ENCODE peak calls at places on chromosomes 11 and 22, in seven cellular contexts. One of them, this sample, is unnamed.

GRCh38 chr22:48919187-48919590 is 908.5 kb downstream of the BRD1 start:
- DNase-seq in cardiac fibroblast: no peak
- DNase-seq in BE2C: no peak
- DNase-seq in HFFc6: no peak
- DNase-seq in GM10248: no peak
- DNase-seq in dorsolateral prefrontal cortex: no peak
- DNase-seq in omental fat pad: no peak
- DNase-seq in this sample: no peak

GRCh38 chr22:47115921-47116320 is 353.5 kb downstream of the TBC1D22A start:
- DNase-seq in cardiac fibroblast: no peak
- DNase-seq in omental fat pad: no peak
- DNase-seq in BE2C: no peak
- DNase-seq in GM10248: no peak
- DNase-seq in dorsolateral prefrontal cortex: peak; percentile 39
- DNase-seq in HFFc6: no peak
- DNase-seq in this sample: no peak

GRCh38 chr22:49263101-49263500 is 564.6 kb downstream of the BRD1 start:
- DNase-seq in HFFc6: no peak
- DNase-seq in dorsolateral prefrontal cortex: no peak
- DNase-seq in omental fat pad: no peak
- DNase-seq in GM10248: no peak
- DNase-seq in BE2C: no peak
- DNase-seq in cardiac fibroblast: no peak
- DNase-seq in this sample: no peak

GRCh38 chr11:128210148-128210940 is 377.0 kb downstream of the ETS1 start:
- DNase-seq in HFFc6: peak; percentile 91
- DNase-seq in GM10248: no peak
- DNase-seq in cardiac fibroblast: peak; percentile 100
- DNase-seq in omental fat pad: no peak
- DNase-seq in dorsolateral prefrontal cortex: no peak
- DNase-seq in BE2C: no peak
- DNase-seq in this sample: no peak

GRCh38 chr11:898160-898517 is 12.5 kb downstream of the CHID1 start:
- DNase-seq in dorsolateral prefrontal cortex: no peak
- DNase-seq in omental fat pad: no peak
- DNase-seq in HFFc6: no peak
- DNase-seq in cardiac fibroblast: peak; percentile 13
- DNase-seq in GM10248: no peak
- DNase-seq in BE2C: peak; percentile 23
- DNase-seq in this sample: no peak

GRCh38 chr22:25774575-25775026 is 32.6 kb downstream of the MYO18B start:
- DNase-seq in cardiac fibroblast: no peak
- DNase-seq in dorsolateral prefrontal cortex: no peak
- DNase-seq in GM10248: peak; percentile 50
- DNase-seq in omental fat pad: no peak
- DNase-seq in BE2C: peak; percentile 81
- DNase-seq in HFFc6: no peak
- DNase-seq in this sample: no peak

GRCh38 chr11:103537904-103538502 is 428.8 kb downstream of the DYNC2H1 start:
- DNase-seq in HFFc6: peak; percentile 54
- DNase-seq in cardiac fibroblast: peak; percentile 76
- DNase-seq in dorsolateral prefrontal cortex: no peak
- DNase-seq in GM10248: no peak
- DNase-seq in BE2C: peak; percentile 55
- DNase-seq in omental fat pad: no peak
- DNase-seq in this sample: no peak

GRCh38 chr22:46625113-46625842 is 5.1 kb downstream of the GRAMD4 start:
- DNase-seq in omental fat pad: no peak
- DNase-seq in dorsolateral prefrontal cortex: no peak
- DNase-seq in GM10248: no peak
- DNase-seq in BE2C: no peak
- DNase-seq in HFFc6: no peak
- DNase-seq in cardiac fibroblast: no peak
- DNase-seq in this sample: no peak

GRCh38 chr11:17735823-17736772 is 1.5 kb downstream of the KCNC1 start:
- DNase-seq in omental fat pad: no peak
- DNase-seq in BE2C: peak; percentile 43
- DNase-seq in dorsolateral prefrontal cortex: peak; percentile 48
- DNase-seq in HFFc6: no peak
- DNase-seq in GM10248: no peak
- DNase-seq in cardiac fibroblast: no peak
- DNase-seq in this sample: no peak

GRCh38 chr22:45036154-45036553 is 26.3 kb upstream of the PHF21B start:
- DNase-seq in dorsolateral prefrontal cortex: peak; percentile 47
- DNase-seq in GM10248: no peak
- DNase-seq in cardiac fibroblast: no peak
- DNase-seq in HFFc6: no peak
- DNase-seq in BE2C: peak; percentile 13
- DNase-seq in omental fat pad: no peak
- DNase-seq in this sample: no peak

GRCh38 chr11:27977031-27977430 is 130.9 kb downstream of the KIF18A start:
- DNase-seq in omental fat pad: no peak
- DNase-seq in BE2C: no peak
- DNase-seq in HFFc6: no peak
- DNase-seq in dorsolateral prefrontal cortex: no peak
- DNase-seq in GM10248: no peak
- DNase-seq in cardiac fibroblast: peak; percentile 60
- DNase-seq in this sample: no peak

GRCh38 chr11:108524422-108524821 is 26.2 kb upstream of the POGLUT3 start:
- DNase-seq in omental fat pad: no peak
- DNase-seq in GM10248: no peak
- DNase-seq in dorsolateral prefrontal cortex: no peak
- DNase-seq in HFFc6: no peak
- DNase-seq in cardiac fibroblast: no peak
- DNase-seq in BE2C: no peak
- DNase-seq in this sample: no peak

GRCh38 chr11:69295995-69296889 is 2.3 kb downstream of the MYEOV start:
- DNase-seq in omental fat pad: peak; percentile 37
- DNase-seq in dorsolateral prefrontal cortex: peak; percentile 40
- DNase-seq in GM10248: no peak
- DNase-seq in BE2C: no peak
- DNase-seq in cardiac fibroblast: peak; percentile 97
- DNase-seq in HFFc6: peak; percentile 35
- DNase-seq in this sample: no peak

GRCh38 chr11:64070301-64070656 is 34.5 kb downstream of the FLRT1 start:
- DNase-seq in dorsolateral prefrontal cortex: no peak
- DNase-seq in HFFc6: no peak
- DNase-seq in cardiac fibroblast: no peak
- DNase-seq in omental fat pad: no peak
- DNase-seq in GM10248: no peak
- DNase-seq in BE2C: no peak
- DNase-seq in this sample: no peak

GRCh38 chr22:46763051-46763705 is 728 bp downstream of the TBC1D22A start:
- DNase-seq in omental fat pad: no peak
- DNase-seq in BE2C: no peak
- DNase-seq in HFFc6: no peak
- DNase-seq in dorsolateral prefrontal cortex: no peak
- DNase-seq in cardiac fibroblast: peak; percentile 23
- DNase-seq in GM10248: peak; percentile 85
- DNase-seq in this sample: peak; percentile 62

GRCh38 chr11:63872833-63873201 is 33.9 kb downstream of the MARK2 start:
- DNase-seq in GM10248: no peak
- DNase-seq in omental fat pad: no peak
- DNase-seq in BE2C: no peak
- DNase-seq in cardiac fibroblast: no peak
- DNase-seq in dorsolateral prefrontal cortex: no peak
- DNase-seq in HFFc6: no peak
- DNase-seq in this sample: no peak

GRCh38 chr22:45948081-45948648 is 28.8 kb downstream of the WNT7B start:
- DNase-seq in cardiac fibroblast: no peak
- DNase-seq in BE2C: peak; percentile 48
- DNase-seq in omental fat pad: no peak
- DNase-seq in HFFc6: no peak
- DNase-seq in dorsolateral prefrontal cortex: no peak
- DNase-seq in GM10248: no peak
- DNase-seq in this sample: peak; percentile 52

GRCh38 chr11:83192846-83193245 is 666 bp upstream of the ANKRD42 start:
- DNase-seq in BE2C: no peak
- DNase-seq in GM10248: no peak
- DNase-seq in cardiac fibroblast: peak; percentile 28
- DNase-seq in omental fat pad: no peak
- DNase-seq in dorsolateral prefrontal cortex: no peak
- DNase-seq in HFFc6: no peak
- DNase-seq in this sample: no peak

GRCh38 chr11:59206635-59207034 is 6.1 kb downstream of the MPEG1 start:
- DNase-seq in GM10248: no peak
- DNase-seq in dorsolateral prefrontal cortex: no peak
- DNase-seq in BE2C: peak; percentile 31
- DNase-seq in HFFc6: peak; percentile 37
- DNase-seq in cardiac fibroblast: peak; percentile 51
- DNase-seq in omental fat pad: no peak
- DNase-seq in this sample: no peak

GRCh38 chr22:45887202-45888131 is 89.5 kb downstream of the WNT7B start:
- DNase-seq in omental fat pad: no peak
- DNase-seq in HFFc6: no peak
- DNase-seq in GM10248: no peak
- DNase-seq in BE2C: peak; percentile 25
- DNase-seq in cardiac fibroblast: no peak
- DNase-seq in dorsolateral prefrontal cortex: peak; percentile 30
- DNase-seq in this sample: no peak

GRCh38 chr11:87114093-87114492 is 76.4 kb downstream of the TMEM135 start:
- DNase-seq in omental fat pad: no peak
- DNase-seq in dorsolateral prefrontal cortex: no peak
- DNase-seq in cardiac fibroblast: no peak
- DNase-seq in BE2C: no peak
- DNase-seq in GM10248: no peak
- DNase-seq in HFFc6: no peak
- DNase-seq in this sample: no peak

GRCh38 chr11:94740083-94740974 is 27.8 kb upstream of the AMOTL1 start:
- DNase-seq in BE2C: peak; percentile 79
- DNase-seq in GM10248: peak; percentile 28
- DNase-seq in cardiac fibroblast: peak; percentile 25
- DNase-seq in HFFc6: no peak
- DNase-seq in omental fat pad: no peak
- DNase-seq in dorsolateral prefrontal cortex: peak; percentile 79
- DNase-seq in this sample: no peak

GRCh38 chr11:115463606-115464005 is 40.6 kb downstream of the CADM1 start:
- DNase-seq in cardiac fibroblast: no peak
- DNase-seq in dorsolateral prefrontal cortex: no peak
- DNase-seq in HFFc6: no peak
- DNase-seq in GM10248: no peak
- DNase-seq in omental fat pad: no peak
- DNase-seq in BE2C: no peak
- DNase-seq in this sample: no peak

GRCh38 chr11:72625746-72626636 is 48.2 kb downstream of the PDE2A start:
- DNase-seq in dorsolateral prefrontal cortex: no peak
- DNase-seq in GM10248: no peak
- DNase-seq in HFFc6: no peak
- DNase-seq in omental fat pad: no peak
- DNase-seq in BE2C: peak; percentile 51
- DNase-seq in cardiac fibroblast: no peak
- DNase-seq in this sample: no peak
- TF ChIP-seq CTCF in dorsolateral prefrontal cortex: no peak
- TF ChIP-seq CTCF in GM10248: no peak
- TF ChIP-seq CTCF in HFFc6: no peak
- TF ChIP-seq CTCF in omental fat pad: no peak
- TF ChIP-seq CTCF in BE2C: no peak
- TF ChIP-seq CTCF in cardiac fibroblast: no peak
- TF ChIP-seq CTCF in this sample: no peak

GRCh38 chr11:130827697-130828377 is 88.4 kb downstream of the SNX19 start:
- DNase-seq in BE2C: peak; percentile 75
- DNase-seq in cardiac fibroblast: peak; percentile 91
- DNase-seq in GM10248: peak; percentile 25
- DNase-seq in dorsolateral prefrontal cortex: no peak
- DNase-seq in omental fat pad: no peak
- DNase-seq in HFFc6: peak; percentile 72
- DNase-seq in this sample: no peak
- TF ChIP-seq CTCF in BE2C: peak; percentile 62
- TF ChIP-seq CTCF in cardiac fibroblast: peak; percentile 84
- TF ChIP-seq CTCF in GM10248: peak; percentile 16
- TF ChIP-seq CTCF in dorsolateral prefrontal cortex: no peak
- TF ChIP-seq CTCF in omental fat pad: no peak
- TF ChIP-seq CTCF in HFFc6: peak; percentile 82
- TF ChIP-seq CTCF in this sample: no peak

GRCh38 chr11:70527046-70527395 is 128.7 kb downstream of the CTTN start:
- DNase-seq in GM10248: no peak
- DNase-seq in HFFc6: no peak
- DNase-seq in BE2C: peak; percentile 11
- DNase-seq in omental fat pad: no peak
- DNase-seq in cardiac fibroblast: no peak
- DNase-seq in dorsolateral prefrontal cortex: no peak
- DNase-seq in this sample: no peak
- TF ChIP-seq CTCF in GM10248: no peak
- TF ChIP-seq CTCF in HFFc6: no peak
- TF ChIP-seq CTCF in BE2C: no peak
- TF ChIP-seq CTCF in omental fat pad: no peak
- TF ChIP-seq CTCF in cardiac fibroblast: no peak
- TF ChIP-seq CTCF in dorsolateral prefrontal cortex: no peak
- TF ChIP-seq CTCF in this sample: no peak

GRCh38 chr11:44628730-44629361 is 63.4 kb downstream of the CD82 start:
- DNase-seq in omental fat pad: peak; percentile 19
- DNase-seq in GM10248: no peak
- DNase-seq in cardiac fibroblast: no peak
- DNase-seq in dorsolateral prefrontal cortex: no peak
- DNase-seq in HFFc6: no peak
- DNase-seq in BE2C: no peak
- DNase-seq in this sample: no peak

GRCh38 chr11:44629732-44630345 is 64.4 kb downstream of the CD82 start:
- DNase-seq in HFFc6: no peak
- DNase-seq in BE2C: no peak
- DNase-seq in cardiac fibroblast: no peak
- DNase-seq in omental fat pad: peak; percentile 6
- DNase-seq in dorsolateral prefrontal cortex: no peak
- DNase-seq in GM10248: peak; percentile 3
- DNase-seq in this sample: no peak

GRCh38 chr11:44625759-44626523 is 60.5 kb downstream of the CD82 start:
- DNase-seq in cardiac fibroblast: no peak
- DNase-seq in dorsolateral prefrontal cortex: no peak
- DNase-seq in HFFc6: no peak
- DNase-seq in BE2C: no peak
- DNase-seq in GM10248: peak; percentile 10
- DNase-seq in omental fat pad: no peak
- DNase-seq in this sample: no peak

GRCh38 chr11:44626645-44627044 is 61.2 kb downstream of the CD82 start:
- DNase-seq in dorsolateral prefrontal cortex: no peak
- DNase-seq in GM10248: peak; percentile 3
- DNase-seq in omental fat pad: no peak
- DNase-seq in cardiac fibroblast: no peak
- DNase-seq in HFFc6: no peak
- DNase-seq in BE2C: no peak
- DNase-seq in this sample: no peak

GRCh38 chr11:44627911-44628729 is 62.7 kb downstream of the CD82 start:
- DNase-seq in GM10248: peak; percentile 60
- DNase-seq in HFFc6: peak; percentile 3
- DNase-seq in BE2C: peak; percentile 77
- DNase-seq in dorsolateral prefrontal cortex: peak; percentile 92
- DNase-seq in cardiac fibroblast: no peak
- DNase-seq in omental fat pad: peak; percentile 30
- DNase-seq in this sample: no peak
- TF ChIP-seq CTCF in GM10248: no peak
- TF ChIP-seq CTCF in HFFc6: no peak
- TF ChIP-seq CTCF in BE2C: no peak
- TF ChIP-seq CTCF in dorsolateral prefrontal cortex: no peak
- TF ChIP-seq CTCF in cardiac fibroblast: no peak
- TF ChIP-seq CTCF in omental fat pad: no peak
- TF ChIP-seq CTCF in this sample: no peak

This sample was measured in activated B cell treated with CpG ODN at 0.5 μM for 24 hours.